ENCODE peak calls at places on chromosomes 5 and 9, in nine cellular contexts. One of them, this sample, is unnamed.

GRCh38 chr5:10077721-10078551 is 171.8 kb downstream of the ATPSCKMT start:
- DNase-seq in ovary: no peak
- DNase-seq in neuronal stem cell: no peak
- DNase-seq in HepG2: no peak
- DNase-seq in colonic mucosa: no peak
- DNase-seq in pancreas: no peak
- DNase-seq in AG04450: no peak
- DNase-seq in Peyer's patch: no peak
- DNase-seq in WERI-Rb-1: peak
- DNase-seq in this sample: no peak

GRCh38 chr9:121059998-121060636 is 10.0 kb upstream of the C5 start:
- DNase-seq in Peyer's patch: peak
- DNase-seq in pancreas: no peak
- DNase-seq in neuronal stem cell: peak
- DNase-seq in HepG2: peak
- DNase-seq in ovary: peak
- DNase-seq in WERI-Rb-1: peak
- DNase-seq in colonic mucosa: peak
- DNase-seq in AG04450: peak
- DNase-seq in this sample: no peak

GRCh38 chr5:127290019-127290945 is at the start of gene MEGF10:
- DNase-seq in neuronal stem cell: peak
- DNase-seq in HepG2: peak
- DNase-seq in pancreas: peak
- DNase-seq in Peyer's patch: peak
- DNase-seq in AG04450: no peak
- DNase-seq in WERI-Rb-1: peak
- DNase-seq in colonic mucosa: peak
- DNase-seq in ovary: no peak
- DNase-seq in this sample: no peak

GRCh38 chr5:143758750-143759149 is 53.2 kb upstream of the HMHB1 start:
- DNase-seq in colonic mucosa: no peak
- DNase-seq in neuronal stem cell: no peak
- DNase-seq in AG04450: peak
- DNase-seq in ovary: no peak
- DNase-seq in WERI-Rb-1: no peak
- DNase-seq in Peyer's patch: no peak
- DNase-seq in pancreas: no peak
- DNase-seq in HepG2: no peak
- DNase-seq in this sample: no peak

GRCh38 chr9:114653556-114654159 is 3.9 kb downstream of the TEX53 start:
- DNase-seq in colonic mucosa: peak
- DNase-seq in Peyer's patch: peak
- DNase-seq in HepG2: peak
- DNase-seq in pancreas: peak
- DNase-seq in WERI-Rb-1: peak
- DNase-seq in neuronal stem cell: peak
- DNase-seq in ovary: peak
- DNase-seq in AG04450: peak
- DNase-seq in this sample: no peak

GRCh38 chr5:58921106-58921505 is 338.2 kb downstream of the RAB3C start:
- DNase-seq in ovary: no peak
- DNase-seq in WERI-Rb-1: no peak
- DNase-seq in pancreas: no peak
- DNase-seq in HepG2: no peak
- DNase-seq in Peyer's patch: no peak
- DNase-seq in neuronal stem cell: no peak
- DNase-seq in AG04450: no peak
- DNase-seq in colonic mucosa: no peak
- DNase-seq in this sample: no peak

GRCh38 chr5:1008451-1009358 is at the start of gene NKD2:
- DNase-seq in WERI-Rb-1: peak
- DNase-seq in HepG2: no peak
- DNase-seq in AG04450: no peak
- DNase-seq in Peyer's patch: peak
- DNase-seq in pancreas: peak
- DNase-seq in ovary: peak
- DNase-seq in colonic mucosa: peak
- DNase-seq in neuronal stem cell: peak
- DNase-seq in this sample: peak

GRCh38 chr9:132042324-132042723 is 37.3 kb downstream of the MED27 start:
- DNase-seq in pancreas: no peak
- DNase-seq in Peyer's patch: no peak
- DNase-seq in WERI-Rb-1: no peak
- DNase-seq in neuronal stem cell: no peak
- DNase-seq in AG04450: peak
- DNase-seq in ovary: no peak
- DNase-seq in HepG2: no peak
- DNase-seq in colonic mucosa: no peak
- DNase-seq in this sample: no peak

GRCh38 chr5:133925269-133925668 is 43.2 kb downstream of the C5orf15 start:
- DNase-seq in Peyer's patch: no peak
- DNase-seq in AG04450: no peak
- DNase-seq in pancreas: no peak
- DNase-seq in HepG2: no peak
- DNase-seq in neuronal stem cell: no peak
- DNase-seq in WERI-Rb-1: no peak
- DNase-seq in ovary: no peak
- DNase-seq in colonic mucosa: no peak
- DNase-seq in this sample: no peak

GRCh38 chr9:27542519-27542918 is 12.9 kb upstream of the MOB3B start:
- DNase-seq in ovary: no peak
- DNase-seq in neuronal stem cell: no peak
- DNase-seq in HepG2: no peak
- DNase-seq in Peyer's patch: no peak
- DNase-seq in pancreas: no peak
- DNase-seq in WERI-Rb-1: no peak
- DNase-seq in colonic mucosa: no peak
- DNase-seq in AG04450: no peak
- DNase-seq in this sample: no peak

GRCh38 chr9:121055642-121056143 is 5.6 kb upstream of the C5 start:
- DNase-seq in WERI-Rb-1: peak
- DNase-seq in colonic mucosa: no peak
- DNase-seq in HepG2: peak
- DNase-seq in neuronal stem cell: no peak
- DNase-seq in ovary: no peak
- DNase-seq in pancreas: peak
- DNase-seq in AG04450: no peak
- DNase-seq in Peyer's patch: no peak
- DNase-seq in this sample: no peak

DNA sequence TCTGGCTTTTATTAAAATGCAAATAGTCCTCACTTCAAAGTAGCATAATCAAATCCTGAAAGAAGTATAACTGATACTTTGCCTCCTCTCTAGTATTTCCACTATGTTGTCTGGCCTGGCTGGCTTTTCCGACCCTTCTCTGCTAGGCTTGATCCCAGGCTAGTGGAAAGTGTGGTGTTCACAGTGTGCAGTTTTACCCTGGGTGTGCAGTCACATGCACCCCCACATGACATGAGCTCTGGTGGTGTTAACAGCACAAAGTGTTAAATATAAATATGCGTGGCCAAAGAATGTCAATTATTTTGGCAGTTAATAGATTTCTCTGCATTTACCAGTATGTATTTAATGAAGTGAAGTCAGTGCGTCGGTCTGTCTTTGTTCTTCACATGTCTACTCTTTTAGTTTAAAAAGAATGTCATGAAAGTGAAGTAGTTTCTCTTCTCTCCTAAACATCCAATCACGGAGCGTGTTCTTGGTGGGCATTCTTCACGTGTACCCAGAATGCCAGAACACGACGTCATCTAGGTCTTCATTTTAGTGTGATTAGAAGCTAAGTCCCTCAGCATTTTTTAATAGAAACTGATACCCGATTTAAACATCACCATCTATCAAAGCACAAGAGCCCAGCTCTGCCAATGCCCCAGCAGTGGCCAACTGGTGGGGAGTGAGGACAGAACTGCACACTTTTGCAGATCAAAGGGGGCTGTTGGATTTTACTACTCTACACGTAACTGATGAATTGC is 286.4 kb downstream of the FANCC start:
- DNase-seq in pancreas: no peak
- DNase-seq in WERI-Rb-1: no peak
- DNase-seq in ovary: no peak
- DNase-seq in HepG2: no peak
- DNase-seq in AG04450: no peak
- DNase-seq in Peyer's patch: no peak
- DNase-seq in neuronal stem cell: no peak
- DNase-seq in colonic mucosa: no peak
- DNase-seq in this sample: no peak
- H3K27ac ChIP-seq in pancreas: peak
- H3K27ac ChIP-seq in WERI-Rb-1: peak
- H3K27ac ChIP-seq in ovary: no peak
- H3K27ac ChIP-seq in HepG2: peak
- H3K27ac ChIP-seq in AG04450: no peak
- H3K27ac ChIP-seq in Peyer's patch: no peak
- H3K27ac ChIP-seq in neuronal stem cell: no peak
- H3K27ac ChIP-seq in colonic mucosa: no peak
- H3K27ac ChIP-seq in this sample: no peak

GRCh38 chr5:2569201-2569600 is 182.3 kb downstream of the IRX2 start:
- DNase-seq in neuronal stem cell: no peak
- DNase-seq in pancreas: no peak
- DNase-seq in WERI-Rb-1: peak
- DNase-seq in colonic mucosa: no peak
- DNase-seq in HepG2: no peak
- DNase-seq in ovary: no peak
- DNase-seq in AG04450: no peak
- DNase-seq in Peyer's patch: no peak
- DNase-seq in this sample: no peak

GRCh38 chr5:2562036-2562435 is 189.4 kb downstream of the IRX2 start:
- DNase-seq in pancreas: no peak
- DNase-seq in Peyer's patch: no peak
- DNase-seq in HepG2: no peak
- DNase-seq in ovary: no peak
- DNase-seq in AG04450: no peak
- DNase-seq in neuronal stem cell: no peak
- DNase-seq in WERI-Rb-1: no peak
- DNase-seq in colonic mucosa: no peak
- DNase-seq in this sample: no peak

GRCh38 chr5:2566280-2566679 is 185.2 kb downstream of the IRX2 start:
- DNase-seq in WERI-Rb-1: no peak
- DNase-seq in AG04450: no peak
- DNase-seq in ovary: no peak
- DNase-seq in HepG2: no peak
- DNase-seq in Peyer's patch: no peak
- DNase-seq in colonic mucosa: no peak
- DNase-seq in pancreas: no peak
- DNase-seq in neuronal stem cell: no peak
- DNase-seq in this sample: no peak

GRCh38 chr5:2563046-2563445 is 188.4 kb downstream of the IRX2 start:
- DNase-seq in Peyer's patch: no peak
- DNase-seq in neuronal stem cell: no peak
- DNase-seq in colonic mucosa: peak
- DNase-seq in pancreas: no peak
- DNase-seq in ovary: no peak
- DNase-seq in AG04450: no peak
- DNase-seq in HepG2: no peak
- DNase-seq in WERI-Rb-1: no peak
- DNase-seq in this sample: no peak

GRCh38 chr5:2565147-2565546 is 186.3 kb downstream of the IRX2 start:
- DNase-seq in ovary: no peak
- DNase-seq in colonic mucosa: no peak
- DNase-seq in neuronal stem cell: no peak
- DNase-seq in AG04450: no peak
- DNase-seq in Peyer's patch: no peak
- DNase-seq in WERI-Rb-1: no peak
- DNase-seq in pancreas: no peak
- DNase-seq in HepG2: no peak
- DNase-seq in this sample: no peak
- H3K27ac ChIP-seq in ovary: no peak
- H3K27ac ChIP-seq in colonic mucosa: no peak
- H3K27ac ChIP-seq in neuronal stem cell: no peak
- H3K27ac ChIP-seq in AG04450: no peak
- H3K27ac ChIP-seq in Peyer's patch: no peak
- H3K27ac ChIP-seq in WERI-Rb-1: no peak
- H3K27ac ChIP-seq in pancreas: no peak
- H3K27ac ChIP-seq in HepG2: no peak
- H3K27ac ChIP-seq in this sample: no peak

DNA sequence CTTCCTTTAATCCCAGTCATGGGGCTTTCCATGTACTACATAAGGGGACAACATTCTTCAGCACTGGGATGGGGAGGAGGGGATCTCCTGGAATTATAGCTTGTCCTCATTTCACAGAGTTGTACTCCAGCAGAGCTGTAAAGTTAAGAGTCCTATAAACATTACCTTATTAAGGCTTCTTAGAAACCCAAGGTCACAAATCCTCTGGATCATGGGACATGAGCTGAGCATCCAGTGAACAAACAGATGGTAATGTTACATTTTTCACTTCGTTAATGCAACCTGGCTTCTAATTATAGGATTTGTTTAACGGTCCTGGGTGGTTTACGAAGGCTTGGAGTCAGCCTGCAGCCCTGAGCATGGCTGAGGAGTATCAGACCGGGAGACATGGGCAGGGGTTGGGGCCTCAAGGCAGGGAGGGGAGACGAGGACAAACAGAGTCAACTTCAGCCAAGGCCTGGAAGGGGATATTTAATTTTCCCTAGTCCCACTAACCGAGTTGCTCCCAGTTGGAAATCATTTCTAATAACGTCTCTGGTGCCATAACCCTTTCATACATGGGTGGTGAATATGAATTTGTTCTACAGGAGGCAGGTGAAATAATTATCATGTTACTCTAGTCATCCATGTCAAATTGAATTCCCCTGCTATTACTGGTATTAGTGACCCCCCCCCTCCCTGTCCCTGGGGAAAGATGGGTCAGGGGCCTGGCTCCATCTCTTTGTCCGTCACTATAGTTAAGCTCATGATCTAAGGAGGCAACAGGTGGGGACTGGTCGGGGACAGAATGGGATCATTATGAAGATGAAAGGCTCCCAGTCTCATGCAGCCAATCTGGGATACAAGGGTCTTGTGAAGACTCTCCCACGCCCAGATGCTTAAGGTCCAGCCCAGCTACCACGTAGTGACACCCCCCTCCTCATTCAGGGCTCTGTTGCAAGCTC is 10.7 kb upstream of the IL17B start:
- DNase-seq in colonic mucosa: no peak
- DNase-seq in Peyer's patch: no peak
- DNase-seq in HepG2: no peak
- DNase-seq in ovary: no peak
- DNase-seq in neuronal stem cell: no peak
- DNase-seq in pancreas: no peak
- DNase-seq in AG04450: no peak
- DNase-seq in WERI-Rb-1: peak
- DNase-seq in this sample: no peak
- H3K27ac ChIP-seq in colonic mucosa: peak
- H3K27ac ChIP-seq in Peyer's patch: no peak
- H3K27ac ChIP-seq in HepG2: no peak
- H3K27ac ChIP-seq in ovary: peak
- H3K27ac ChIP-seq in neuronal stem cell: no peak
- H3K27ac ChIP-seq in pancreas: no peak
- H3K27ac ChIP-seq in AG04450: no peak
- H3K27ac ChIP-seq in WERI-Rb-1: peak
- H3K27ac ChIP-seq in this sample: no peak

DNA sequence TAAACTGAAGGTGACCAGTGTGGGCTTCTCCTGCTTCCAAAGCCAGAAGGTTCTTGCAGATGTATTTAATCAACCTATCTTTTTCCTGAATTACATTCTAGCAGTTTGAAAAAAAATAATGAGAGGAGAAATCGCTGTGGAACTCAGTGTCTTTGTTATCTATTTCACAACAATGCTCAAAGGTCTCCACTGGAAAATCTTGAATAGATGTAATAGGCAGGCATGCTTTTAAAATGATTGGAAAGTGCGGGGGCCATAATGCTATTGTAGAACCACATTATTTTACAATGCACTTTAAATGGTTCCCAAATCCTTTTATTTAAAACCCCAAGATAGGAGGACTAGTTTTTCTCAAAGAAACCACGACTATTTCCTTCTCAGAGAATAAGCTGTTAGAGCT is 23.3 kb downstream of the ENC1 start:
- DNase-seq in neuronal stem cell: no peak
- DNase-seq in pancreas: no peak
- DNase-seq in Peyer's patch: no peak
- DNase-seq in WERI-Rb-1: no peak
- DNase-seq in AG04450: no peak
- DNase-seq in ovary: no peak
- DNase-seq in HepG2: no peak
- DNase-seq in colonic mucosa: no peak
- DNase-seq in this sample: no peak
- H3K27ac ChIP-seq in neuronal stem cell: no peak
- H3K27ac ChIP-seq in pancreas: no peak
- H3K27ac ChIP-seq in Peyer's patch: no peak
- H3K27ac ChIP-seq in WERI-Rb-1: no peak
- H3K27ac ChIP-seq in AG04450: no peak
- H3K27ac ChIP-seq in ovary: no peak
- H3K27ac ChIP-seq in HepG2: peak
- H3K27ac ChIP-seq in colonic mucosa: no peak
- H3K27ac ChIP-seq in this sample: no peak

This sample was measured in spleen.